ENCODE peak calls at places on chromosomes 16 and 17, in eight cellular contexts. M is aorta; Y is stimulated activated CD8-positive, alpha-beta memory T cell treated with anti-CD3 and anti-CD28 coated beads, Interleukin-12 subunit alpha, Interleukin-12 subunit beta, amount 100 ng/mL, for 4 hours; A is fibroblast of lung; G is HAP-1; N is HFFc6; E is A549; O is H9. S is an unnamed sample.

GRCh38 chr16:1054660-1055556 is 17.6 kb upstream of the SSTR5 start:
- DNase-seq in M (peak), Y (no peak), A (peak), G (peak), N (no peak), E (peak), O (peak), S (peak)

GRCh38 chr16:27242868-27243590 is 25.5 kb downstream of the NSMCE1 start:
- DNase-seq in M (no peak), Y (no peak), A (peak), G (no peak), N (peak), E (peak), O (peak), S (peak)

GRCh38 chr16:81718637-81719036 is 60.5 kb upstream of the PLCG2 start:
- DNase-seq in M (peak), Y (no peak), A (no peak), G (no peak), N (no peak), E (no peak), O (no peak), S (no peak)

GRCh38 chr17:66000216-66000615 is 191.7 kb downstream of the CEP112 start:
- DNase-seq in M (no peak), Y (no peak), A (no peak), G (no peak), N (no peak), E (no peak), O (no peak), S (no peak)

GRCh38 chr17:53919356-53919755 is 96.6 kb downstream of the KIF2B start:
- DNase-seq in M (no peak), Y (no peak), A (no peak), G (no peak), N (no peak), E (no peak), O (no peak), S (no peak)

GRCh38 chr17:12622726-12623125 is 43.0 kb upstream of the MYOCD start:
- DNase-seq in M (no peak), Y (no peak), A (peak), G (no peak), N (no peak), E (no peak), O (no peak), S (no peak)

GRCh38 chr16:5062051-5062450 is 3.7 kb downstream of the C16orf89 start:
- DNase-seq in M (peak), Y (no peak), A (no peak), G (no peak), N (no peak), E (no peak), O (no peak), S (no peak)

GRCh38 chr17:61260061-61260797 is 139.4 kb upstream of the TBX2 start:
- DNase-seq in M (no peak), Y (no peak), A (peak), G (no peak), N (peak), E (no peak), O (no peak), S (no peak)